ENCODE peak calls at places on chromosomes 13 and 19, in four cellular contexts. M is GM23338, W is A549, U is HepG2. B is an unnamed sample.

GRCh38 chr19:1680976-1681375 is 28.6 kb upstream of the TCF3 start:
- DNase-seq in W (no peak), M (no peak), U (no peak), B (no peak)

GRCh38 chr13:45416521-45417125 is 1.6 kb downstream of the SLC25A30 start:
- DNase-seq in M (no peak), W (no peak), U (no peak), B (no peak)

GRCh38 chr13:45500492-45501174 is 35.9 kb downstream of the COG3 start:
- DNase-seq in U (peak), M (no peak), W (no peak), B (no peak)

GRCh38 chr19:372306-372890 is 27.8 kb upstream of the MIER2 start:
- DNase-seq in U (no peak), W (no peak), M (no peak), B (no peak)

GRCh38 chr13:26660185-26660584 is 100.4 kb downstream of the GPR12 start:
- DNase-seq in M (no peak), W (no peak), U (no peak), B (no peak)

GRCh38 chr19:16591803-16592556 is 19.8 kb upstream of the SLC35E1 start:
- DNase-seq in M (peak), U (no peak), W (no peak), B (no peak)

GRCh38 chr13:33353210-33353609 is 67.7 kb upstream of the STARD13 start:
- DNase-seq in M (no peak), U (no peak), W (no peak), B (peak)

GRCh38 chr19:19860756-19861390 is 4.8 kb upstream of the ZNF253 start:
- DNase-seq in U (no peak), W (no peak), M (peak), B (no peak)

GRCh38 chr13:40350283-40350992 is 316.0 kb downstream of the FOXO1 start:
- DNase-seq in W (no peak), U (no peak), M (no peak), B (no peak)

GRCh38 chr19:51138549-51138979 is 3.5 kb upstream of the SIGLEC7 start:
- DNase-seq in M (no peak), W (no peak), U (no peak), B (no peak)

GRCh38 chr13:112213467-112214245 is 146.7 kb downstream of the SOX1 start:
- DNase-seq in U (peak), W (peak), M (no peak), B (no peak)

GRCh38 chr13:109151696-109152095 is 522.3 kb downstream of the MYO16 start:
- DNase-seq in U (no peak), M (no peak), W (no peak), B (no peak)

DNA sequence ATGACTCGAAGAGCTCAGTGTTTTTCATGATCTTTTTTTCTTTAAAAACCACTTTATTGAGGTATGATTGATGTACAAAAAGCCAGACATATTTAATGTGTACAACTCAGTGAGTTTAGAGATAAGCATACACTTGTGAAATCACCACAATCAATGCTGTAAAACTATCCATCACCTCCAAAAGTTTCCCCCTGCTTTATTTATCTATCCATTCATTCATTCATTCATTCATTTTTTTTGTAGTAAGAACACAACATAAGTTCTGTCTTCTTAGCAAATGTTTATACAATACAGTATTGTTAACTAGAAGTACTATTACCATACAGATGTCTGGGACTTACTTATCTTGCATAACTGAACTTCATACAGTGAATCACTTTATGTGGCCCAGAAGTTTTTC is 6.6 kb downstream of the RAP2A start:
- DNase-seq in U (no peak), M (no peak), W (no peak), B (no peak)
- TF ChIP-seq JUNB in U (no peak), M (no peak), W (no peak), B (no peak)

DNA sequence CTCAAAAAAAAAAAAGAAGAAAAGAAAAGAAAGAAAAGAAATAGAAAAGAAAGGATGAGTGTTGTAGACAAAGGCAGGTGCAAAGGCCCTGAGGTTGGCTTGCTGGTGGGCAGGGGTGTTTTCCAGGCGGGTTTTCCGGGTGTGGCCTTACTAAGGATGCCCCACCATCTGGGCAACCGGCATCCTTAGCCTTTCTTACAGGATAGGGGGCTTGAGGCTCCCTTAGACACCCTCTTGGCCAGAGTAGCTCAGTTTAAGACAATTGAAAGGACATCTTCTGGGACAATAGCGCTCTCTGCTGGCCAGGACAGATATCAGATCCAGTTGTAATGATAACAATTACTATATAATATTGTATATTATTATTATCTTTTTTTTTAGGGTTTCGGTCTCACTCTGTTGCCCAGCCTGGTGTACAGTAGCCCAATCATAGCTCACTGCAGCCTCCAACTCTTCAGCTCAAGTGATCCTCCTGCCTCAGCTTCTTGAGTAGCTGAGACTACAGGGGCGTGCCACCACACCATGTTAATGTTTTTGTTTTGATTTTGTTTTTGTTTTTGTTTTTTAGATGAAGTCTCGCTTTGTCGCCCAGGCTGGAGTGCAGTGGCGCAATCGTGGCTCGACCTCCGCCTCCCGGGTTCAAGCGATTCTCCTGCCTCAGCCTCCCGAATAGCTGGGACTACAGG is 1.4 kb upstream of the QTRT1 start:
- DNase-seq in U (peak), M (peak), W (peak), B (peak)
- TF ChIP-seq JUNB in U (no peak), M (no peak), W (no peak), B (no peak)

GRCh38 chr19:23996549-23996948 is 81.9 kb downstream of the ZNF726 start:
- DNase-seq in W (peak), U (peak), M (peak), B (no peak)

GRCh38 chr19:23986623-23987022 is 71.9 kb downstream of the ZNF726 start:
- DNase-seq in M (no peak), U (no peak), W (no peak), B (no peak)

GRCh38 chr19:23992348-23992747 is 77.7 kb downstream of the ZNF726 start:
- DNase-seq in U (no peak), W (no peak), M (no peak), B (no peak)

GRCh38 chr19:23991170-23991569 is 76.5 kb downstream of the ZNF726 start:
- DNase-seq in U (peak), M (peak), W (peak), B (no peak)
- TF ChIP-seq JUNB in U (no peak), M (no peak), W (no peak), B (no peak)

DNA sequence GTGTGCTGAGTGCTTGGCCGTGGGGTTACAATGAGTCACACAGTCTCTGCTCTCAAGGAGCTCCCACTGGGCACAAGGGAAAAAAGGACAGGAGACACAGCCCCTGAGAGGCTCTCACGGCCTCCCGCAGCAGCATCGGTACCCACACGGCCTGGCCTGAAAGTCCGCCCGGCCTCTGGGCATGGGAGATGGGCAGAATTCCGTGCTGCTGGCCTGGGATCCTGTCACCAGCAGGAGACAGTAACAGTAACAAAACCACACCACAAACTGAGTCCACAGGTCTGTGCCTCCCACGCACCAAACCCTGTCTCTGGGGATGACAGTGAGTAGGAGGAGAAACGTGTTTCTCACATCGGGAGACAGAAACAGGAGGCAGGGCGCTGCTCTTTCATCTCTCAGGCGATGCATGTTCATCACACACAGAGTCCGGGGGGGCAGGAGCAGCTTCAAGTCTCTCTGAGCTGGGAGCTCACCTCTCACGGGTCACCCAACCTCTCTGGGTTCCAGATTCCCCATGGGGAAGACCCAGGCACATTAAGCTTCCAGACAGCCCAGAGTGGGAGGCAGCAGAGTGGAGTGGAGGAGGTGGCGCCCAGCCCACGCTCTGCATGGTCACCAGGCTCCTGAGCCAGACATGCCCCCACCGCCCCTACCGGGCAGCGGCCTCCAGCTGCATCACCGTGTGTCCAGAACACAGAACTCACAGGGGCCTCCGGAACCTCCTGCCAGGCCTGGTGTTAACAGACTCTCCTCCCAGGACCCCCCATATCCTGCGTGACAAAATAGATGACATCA is 124.7 kb upstream of the VSTM2B start:
- DNase-seq in W (no peak), M (no peak), U (no peak), B (peak)
- TF ChIP-seq JUNB in W (no peak), M (no peak), U (no peak), B (no peak)

GRCh38 chr19:41958367-41959055 is 610 bp downstream of the RABAC1 start:
- DNase-seq in W (peak), M (peak), U (peak), B (no peak)
- TF ChIP-seq JUNB in W (no peak), M (no peak), U (no peak), B (no peak)

DNA sequence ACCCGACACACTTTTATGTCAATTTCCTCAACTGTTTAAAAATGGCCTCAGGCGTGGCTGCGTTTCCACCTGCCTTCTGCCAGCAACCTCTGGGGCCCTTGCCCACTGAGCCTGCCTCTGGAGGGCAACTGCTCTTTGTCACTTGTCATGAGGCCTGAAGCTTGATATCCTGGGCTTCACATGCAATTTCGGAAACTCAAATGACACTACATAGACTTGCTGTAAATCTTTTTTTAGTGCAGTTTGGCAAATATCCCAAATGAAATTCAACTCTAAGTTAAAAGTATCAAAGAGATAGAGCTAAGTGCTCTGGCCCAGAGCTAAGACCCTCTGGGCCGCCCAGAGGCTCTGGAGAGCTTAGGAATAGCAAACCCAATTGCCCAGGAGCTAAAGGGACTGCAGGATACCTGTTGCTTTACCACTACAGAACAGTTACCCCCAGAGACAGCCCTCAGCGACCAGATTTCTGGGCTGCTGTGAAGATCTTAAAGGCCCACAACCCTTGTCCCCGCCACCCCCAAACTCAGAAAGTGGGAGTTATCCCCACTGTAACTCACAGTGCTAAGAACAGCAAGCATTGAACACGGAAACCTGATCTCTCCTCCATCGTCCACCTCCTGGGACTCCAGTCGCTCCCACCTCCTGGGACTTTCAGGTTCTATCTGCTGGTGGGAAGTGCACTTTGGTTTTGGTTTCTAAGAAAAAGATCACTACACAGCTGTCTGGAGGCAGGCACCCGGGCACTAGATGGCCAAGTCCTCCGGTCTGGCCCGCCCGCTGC is 19.4 kb downstream of the GJA3 start:
- DNase-seq in U (no peak), W (no peak), M (no peak), B (no peak)
- TF ChIP-seq JUNB in U (no peak), W (no peak), M (no peak), B (no peak)

GRCh38 chr19:55156202-55157063 is 1.1 kb downstream of the TNNI3 start:
- DNase-seq in U (peak), M (peak), W (peak), B (no peak)
- TF ChIP-seq JUNB in U (no peak), M (no peak), W (no peak), B (no peak)